ENCODE peak calls at places on chromosome 18, in four cellular contexts. A is GM12878, D is K562, Q is H1. Z is an unnamed sample.

GRCh38 chr18:63079114-63079513 is 240.5 kb downstream of the BCL2 start:
- DNase-seq in Q (no peak), A (peak), D (no peak), Z (no peak)

GRCh38 chr18:50507120-50507590 is 52.7 kb upstream of the MAPK4 start:
- DNase-seq in Q (peak), D (peak), A (no peak), Z (peak)

GRCh38 chr18:22831441-22831904 is 101.7 kb upstream of the RBBP8 start:
- DNase-seq in D (no peak), A (no peak), Q (no peak), Z (no peak)

GRCh38 chr18:60552948-60553347 is 180.4 kb upstream of the MC4R start:
- DNase-seq in Q (no peak), A (no peak), D (no peak), Z (no peak)

GRCh38 chr18:79458131-79458838 is 62.6 kb downstream of the NFATC1 start:
- DNase-seq in A (no peak), D (no peak), Q (no peak), Z (no peak)

GRCh38 chr18:74290831-74291770 is 662 bp downstream of the CYB5A start:
- DNase-seq in A (no peak), D (no peak), Q (peak), Z (peak)

GRCh38 chr18:63085611-63086010 is 234.0 kb downstream of the BCL2 start:
- DNase-seq in D (no peak), Q (no peak), A (no peak), Z (no peak)

GRCh38 chr18:22165049-22165602 is 4.3 kb upstream of the GATA6 start:
- DNase-seq in A (no peak), Q (no peak), D (no peak), Z (peak)

GRCh38 chr18:59861009-59861408 is 38.8 kb upstream of the PMAIP1 start:
- DNase-seq in D (no peak), Q (no peak), A (no peak), Z (no peak)

GRCh38 chr18:46756559-46757201 is at the start of gene ST8SIA5:
- DNase-seq in D (no peak), Q (peak), A (no peak), Z (peak)

GRCh38 chr18:50286391-50287027 is 983 bp downstream of the CXXC1 start:
- DNase-seq in Q (no peak), A (no peak), D (peak), Z (peak)

GRCh38 chr18:32048507-32049091 is 30.0 kb downstream of the RNF125 start:
- DNase-seq in A (peak), Q (no peak), D (no peak), Z (no peak)

GRCh38 chr18:44464401-44465185 is 216.1 kb upstream of the SETBP1 start:
- DNase-seq in A (no peak), Q (no peak), D (no peak), Z (no peak)

GRCh38 chr18:23779696-23780303 is 90.5 kb downstream of the LAMA3 start:
- DNase-seq in A (no peak), Q (no peak), D (no peak), Z (no peak)

GRCh38 chr18:47247036-47247832 is 4.2 kb downstream of the SKOR2 start:
- DNase-seq in A (no peak), D (no peak), Q (no peak), Z (peak)

GRCh38 chr18:49206717-49207116 is 253.7 kb downstream of the DYM start:
- DNase-seq in Q (no peak), D (no peak), A (no peak), Z (peak)

GRCh38 chr18:45243347-45244095 is 371.8 kb upstream of the SLC14A2 start:
- DNase-seq in Q (no peak), D (no peak), A (no peak), Z (no peak)

GRCh38 chr18:44793186-44793585 is 112.5 kb downstream of the SETBP1 start:
- DNase-seq in D (no peak), A (no peak), Q (no peak), Z (no peak)

GRCh38 chr18:67951166-67951565 is 434.6 kb upstream of the DSEL start:
- DNase-seq in Q (no peak), D (no peak), A (no peak), Z (no peak)

GRCh38 chr18:67639872-67640271 is 123.4 kb upstream of the DSEL start:
- DNase-seq in D (no peak), A (no peak), Q (no peak), Z (no peak)

GRCh38 chr18:64202836-64203235 is 53.9 kb upstream of the LINC00305 start:
- DNase-seq in Q (no peak), D (no peak), A (no peak), Z (no peak)

GRCh38 chr18:23406271-23406787 is 46.8 kb upstream of the RIOK3 start:
- DNase-seq in D (no peak), Q (no peak), A (no peak), Z (no peak)

GRCh38 chr18:46755315-46756171 is 1.3 kb downstream of the ST8SIA5 start:
- DNase-seq in Q (no peak), A (no peak), D (no peak), Z (peak)

GRCh38 chr18:3658529-3658928 is 208.6 kb downstream of the TGIF1 start:
- DNase-seq in Q (no peak), A (no peak), D (no peak), Z (no peak)

GRCh38 chr18:58505181-58505580 is 123.7 kb downstream of the ALPK2 start:
- DNase-seq in D (no peak), Q (no peak), A (no peak), Z (no peak)

GRCh38 chr18:80187956-80188642 is 59.2 kb downstream of the PARD6G start:
- DNase-seq in Q (no peak), A (no peak), D (no peak), Z (no peak)

GRCh38 chr18:48913201-48913600 is 37.6 kb downstream of the SMAD7 start:
- DNase-seq in D (no peak), A (no peak), Q (no peak), Z (no peak)

GRCh38 chr18:52339891-52340371 is at the start of gene DCC:
- DNase-seq in A (no peak), D (no peak), Q (no peak), Z (peak)

GRCh38 chr18:69102959-69103358 is 297.7 kb upstream of the DOK6 start:
- DNase-seq in D (no peak), Q (no peak), A (no peak), Z (no peak)

GRCh38 chr18:5237083-5237722 is 40.1 kb upstream of the AKAIN1 start:
- DNase-seq in D (peak), A (no peak), Q (no peak), Z (no peak)

GRCh38 chr18:10771053-10771709 is 245.4 kb downstream of the NAPG start:
- DNase-seq in A (peak), Q (no peak), D (no peak), Z (no peak)

GRCh38 chr18:58277457-58277739 is 233.4 kb downstream of the NEDD4L start:
- DNase-seq in D (no peak), Q (no peak), A (no peak), Z (no peak)

GRCh38 chr18:50686409-50686808 is 126.5 kb downstream of the MAPK4 start:
- DNase-seq in D (no peak), A (no peak), Q (no peak), Z (no peak)

GRCh38 chr18:68843467-68844089 is 45.7 kb downstream of the CCDC102B start:
- DNase-seq in Q (no peak), D (no peak), A (no peak), Z (no peak)

GRCh38 chr18:35464731-35465728 is 32.7 kb downstream of the INO80C start:
- DNase-seq in Q (no peak), D (no peak), A (no peak), Z (no peak)
- TF ChIP-seq NRF1 in Q (no peak), D (no peak), A (no peak), Z (no peak)

GRCh38 chr18:55179460-55180195 is 220.4 kb upstream of the CCDC68 start:
- DNase-seq in A (no peak), Q (no peak), D (no peak), Z (no peak)
- TF ChIP-seq RFX5 in A (no peak), Q (no peak), D (no peak), Z (no peak)

GRCh38 chr18:55031979-55032378 is 72.7 kb upstream of the CCDC68 start:
- DNase-seq in A (no peak), Q (no peak), D (no peak), Z (no peak)

GRCh38 chr18:55031576-55031975 is 72.3 kb upstream of the CCDC68 start:
- DNase-seq in Q (no peak), A (no peak), D (no peak), Z (no peak)

GRCh38 chr18:55038162-55038561 is 78.9 kb upstream of the CCDC68 start:
- DNase-seq in Q (no peak), D (no peak), A (no peak), Z (no peak)

GRCh38 chr18:55031164-55031563 is 71.9 kb upstream of the CCDC68 start:
- DNase-seq in D (no peak), Q (no peak), A (no peak), Z (no peak)

GRCh38 chr18:55034742-55035141 is 75.5 kb upstream of the CCDC68 start:
- DNase-seq in Q (no peak), A (no peak), D (no peak), Z (no peak)
- TF ChIP-seq CTCF in Q (no peak), A (no peak), D (no peak), Z (no peak)

GRCh38 chr18:56097561-56098095 is 509.6 kb upstream of the TCF4 start:
- DNase-seq in A (no peak), Q (no peak), D (no peak), Z (peak)

GRCh38 chr18:56096861-56097260 is 508.9 kb upstream of the TCF4 start:
- DNase-seq in Q (no peak), D (no peak), A (no peak), Z (no peak)
- TF ChIP-seq NRF1 in Q (no peak), D (no peak), A (no peak), Z (no peak)

DNA sequence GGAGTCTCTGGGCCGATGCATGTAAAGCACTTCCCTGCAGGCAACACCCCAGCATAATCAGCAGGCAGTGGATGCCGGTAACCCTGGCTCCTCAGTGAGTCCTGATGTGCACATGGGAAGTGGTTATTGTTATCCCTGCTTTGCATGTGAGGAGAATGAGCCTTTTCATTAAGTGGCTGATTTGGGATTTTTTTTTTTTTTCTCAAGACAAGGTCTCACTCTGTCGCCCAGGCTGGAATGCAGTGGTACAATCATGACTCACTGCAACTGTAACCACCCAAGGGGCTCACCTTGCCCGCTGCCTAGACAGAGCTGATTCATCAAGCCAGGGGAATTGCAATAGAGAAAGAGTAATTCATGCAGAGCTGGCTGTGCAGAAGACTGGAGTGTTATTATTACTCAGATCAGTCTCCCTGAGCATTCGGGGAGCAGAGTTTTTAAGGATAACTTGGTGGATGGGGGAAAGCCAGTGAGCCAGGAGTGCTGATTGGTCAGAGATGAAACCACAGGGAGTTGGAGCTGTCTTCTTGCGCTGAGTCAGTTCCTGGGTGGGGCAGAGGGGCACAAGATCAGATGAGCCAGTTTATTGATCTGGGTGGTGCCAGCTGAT is 95.4 kb downstream of the SOCS6 start:
- DNase-seq in Q (no peak), D (no peak), A (no peak), Z (no peak)
- TF ChIP-seq RFX5 in Q (no peak), D (no peak), A (no peak), Z (no peak)

DNA sequence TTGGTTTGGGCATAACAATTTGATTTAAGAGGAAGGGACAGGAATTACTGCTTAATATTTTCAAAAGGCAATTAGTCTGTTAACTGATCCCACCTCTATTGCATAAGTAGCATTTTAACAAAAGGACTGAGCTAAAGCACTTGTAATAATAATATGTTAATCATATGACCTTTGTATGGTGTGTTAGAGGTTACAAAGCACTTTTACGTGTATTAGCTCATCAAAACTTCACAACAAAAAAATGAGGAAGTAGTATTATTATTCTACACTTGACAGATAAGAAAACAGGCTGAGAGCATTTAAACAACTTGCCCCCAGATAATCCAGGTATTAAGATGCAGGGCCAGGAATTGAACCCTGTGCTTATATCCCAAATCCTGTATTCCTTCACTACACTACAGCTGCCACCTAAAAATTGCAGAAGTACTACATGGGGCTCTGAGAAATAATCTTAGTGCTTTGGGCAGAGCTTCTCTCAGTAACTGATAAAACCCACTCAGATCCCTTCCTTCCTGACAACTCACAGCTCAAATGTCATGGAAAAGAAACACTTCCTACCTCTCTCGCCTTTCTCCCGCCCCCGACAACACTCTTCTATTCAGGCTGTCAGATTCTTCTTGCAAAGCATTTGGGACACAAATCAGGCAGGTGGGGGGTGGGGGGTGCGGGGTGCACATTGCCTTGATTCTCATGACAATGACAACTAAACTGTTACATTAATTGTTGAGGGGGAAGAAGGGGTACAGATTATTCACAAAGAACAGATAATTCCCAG is 20.8 kb upstream of the KCTD1 start:
- DNase-seq in A (no peak), Q (no peak), D (no peak), Z (no peak)
- TF ChIP-seq CTCF in A (no peak), Q (no peak), D (no peak), Z (no peak)

DNA sequence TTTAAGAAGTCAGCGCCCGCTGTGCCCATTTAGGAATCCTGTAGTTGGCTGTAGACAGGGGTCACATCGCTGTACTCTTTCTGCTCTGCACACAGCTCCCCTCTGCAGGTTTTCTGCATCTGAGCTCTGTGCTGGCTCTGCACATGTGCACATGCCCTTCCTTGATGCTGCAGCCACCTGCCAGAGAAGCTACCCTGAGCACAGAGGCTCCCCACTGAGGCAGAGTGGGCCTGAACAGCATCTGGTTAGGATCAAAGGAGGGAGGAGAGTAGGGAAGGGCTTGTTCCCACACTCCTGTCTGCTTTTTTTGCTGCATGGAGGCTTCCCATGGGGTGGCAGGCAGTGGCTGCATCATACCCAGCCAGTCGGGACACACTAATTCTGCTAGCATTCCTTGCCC is 238.9 kb downstream of the FHOD3 start:
- DNase-seq in D (no peak), Q (no peak), A (no peak), Z (no peak)
- TF ChIP-seq NRF1 in D (no peak), Q (no peak), A (no peak), Z (no peak)

GRCh38 chr18:6928359-6928758 is 189.2 kb downstream of the LAMA1 start:
- DNase-seq in D (no peak), Q (no peak), A (no peak), Z (no peak)

GRCh38 chr18:6934859-6935258 is 182.7 kb downstream of the LAMA1 start:
- DNase-seq in Q (no peak), D (no peak), A (no peak), Z (no peak)

GRCh38 chr18:6927136-6927535 is 190.5 kb downstream of the LAMA1 start:
- DNase-seq in Q (no peak), D (no peak), A (no peak), Z (no peak)

GRCh38 chr18:6929370-6930102 is 188.1 kb downstream of the LAMA1 start:
- DNase-seq in D (peak), Q (no peak), A (no peak), Z (no peak)
- TF ChIP-seq RFX5 in D (no peak), Q (no peak), A (no peak), Z (no peak)

GRCh38 chr18:36663312-36663711 is 165.5 kb downstream of the TPGS2 start:
- DNase-seq in D (no peak), A (no peak), Q (no peak), Z (no peak)

GRCh38 chr18:36665952-36666351 is 162.8 kb downstream of the TPGS2 start:
- DNase-seq in D (no peak), A (no peak), Q (no peak), Z (no peak)

GRCh38 chr18:36658611-36659010 is 170.2 kb downstream of the TPGS2 start:
- DNase-seq in Q (no peak), A (no peak), D (no peak), Z (no peak)

GRCh38 chr18:36660311-36660710 is 168.5 kb downstream of the TPGS2 start:
- DNase-seq in Q (no peak), D (no peak), A (no peak), Z (no peak)

GRCh38 chr18:36662000-36662399 is 166.8 kb downstream of the TPGS2 start:
- DNase-seq in Q (no peak), A (no peak), D (no peak), Z (no peak)
- TF ChIP-seq CTCF in Q (peak), A (peak), D (peak), Z (peak)